ENCODE peak calls at places on chromosomes 6 and 20, in nine cellular contexts. A is choroid plexus epithelial cell; W is DND-41; L is lower leg skin; E is naive thymus-derived CD8-positive, alpha-beta T cell; N is NCI-H1417 treated with DMSO at 0.1 percent for 48 hours; J is NAMALWA; U is SW480; B is activated naive CD8-positive, alpha-beta T cell treated with anti-CD3 and anti-CD28 coated beads for 36 hours. P is an unnamed sample.

GRCh38 chr6:151763303-151763702 is 44.2 kb upstream of the ESR1 start:
- DNase-seq in E (no peak), A (peak), N (no peak), J (peak), W (no peak), B (no peak), L (peak), U (no peak), P (no peak)

GRCh38 chr6:8705435-8706020 is 270.2 kb upstream of the SLC35B3 start:
- DNase-seq in W (no peak), L (no peak), U (no peak), E (no peak), B (no peak), N (no peak), A (peak), J (no peak), P (no peak)

GRCh38 chr6:150900049-150900448 is 34.5 kb downstream of the MTHFD1L start:
- DNase-seq in B (no peak), A (no peak), E (no peak), J (no peak), N (no peak), W (no peak), L (no peak), U (peak), P (no peak)

GRCh38 chr6:54525731-54526130 is 217.5 kb downstream of the TINAG start:
- DNase-seq in B (no peak), J (no peak), U (peak), N (no peak), L (no peak), E (no peak), W (no peak), A (peak), P (no peak)

GRCh38 chr20:41669708-41670263 is 51.6 kb upstream of the CHD6 start:
- DNase-seq in B (no peak), E (no peak), N (no peak), U (no peak), W (no peak), L (no peak), J (no peak), A (no peak), P (no peak)

GRCh38 chr20:10924628-10925266 is 250.9 kb upstream of the JAG1 start:
- DNase-seq in A (peak), J (no peak), N (peak), E (no peak), B (no peak), W (no peak), L (no peak), U (no peak), P (no peak)

GRCh38 chr6:40715501-40716403 is 128.6 kb upstream of the LRFN2 start:
- DNase-seq in J (no peak), E (no peak), B (no peak), A (no peak), W (no peak), U (no peak), L (no peak), N (no peak), P (no peak)

GRCh38 chr6:161271343-161272019 is 2.4 kb downstream of the AGPAT4 start:
- DNase-seq in A (no peak), W (no peak), U (no peak), B (no peak), N (no peak), L (no peak), J (no peak), E (no peak), P (no peak)